ENCODE peak calls at places on chromosome 12, in seven cellular contexts. T is uterus; J is naive thymus-derived CD4-positive, alpha-beta T cell; M is CD8-positive, alpha-beta memory T cell; S is psoas muscle; V is mammary epithelial cell; Q is CD8-positive, alpha-beta T cell. X is an unnamed sample. For H3K4me1, the result is how much of the 10 kb centered on the place peaks cover.

GRCh38 chr12:17266856-17267255 is 660.9 kb upstream of the LMO3 start:
- DNase-seq in T (no peak), J (no peak), M (no peak), S (no peak), V (no peak), Q (no peak), X (no peak)

GRCh38 chr12:124518051-124518932 is 49.1 kb downstream of the NCOR2 start:
- DNase-seq in T (peak), J (no peak), M (no peak), S (peak), V (peak), Q (no peak), X (peak)

GRCh38 chr12:2337031-2338010 is 284.5 kb downstream of the CACNA1C start:
- DNase-seq in T (no peak), J (no peak), M (no peak), S (no peak), V (no peak), Q (no peak), X (no peak)

GRCh38 chr12:93572712-93573551 is 457 bp downstream of the SOCS2 start:
- DNase-seq in T (no peak), J (peak), M (no peak), S (peak), V (peak), Q (peak), X (peak)

GRCh38 chr12:75786071-75786470 is 245.5 kb downstream of the PHLDA1 start:
- DNase-seq in T (no peak), J (no peak), M (no peak), S (no peak), V (no peak), Q (no peak), X (no peak)

GRCh38 chr12:20946732-20947131 is 136.2 kb downstream of the SLCO1B3 start:
- DNase-seq in T (no peak), J (no peak), M (no peak), S (no peak), V (no peak), Q (no peak), X (no peak)

GRCh38 chr12:89461190-89461589 is 63.4 kb downstream of the GALNT4 start:
- DNase-seq in T (no peak), J (no peak), M (no peak), S (no peak), V (peak), Q (no peak), X (no peak)

GRCh38 chr12:43580601-43581000 is 28.6 kb upstream of the ADAMTS20 start:
- DNase-seq in T (no peak), J (no peak), M (no peak), S (no peak), V (no peak), Q (no peak), X (no peak)

GRCh38 chr12:105167346-105167745 is 59.8 kb downstream of the WASHC4 start:
- DNase-seq in T (no peak), J (no peak), M (no peak), S (no peak), V (no peak), Q (no peak), X (no peak)

GRCh38 chr12:12803186-12803585 is 10.0 kb upstream of the DDX47 start:
- DNase-seq in T (peak), J (no peak), M (no peak), S (peak), V (peak), Q (peak), X (peak)

GRCh38 chr12:54417712-54418440 is 1.2 kb downstream of the ITGA5 start:
- DNase-seq in T (peak), J (no peak), M (peak), S (peak), V (no peak), Q (no peak), X (peak)

GRCh38 chr12:115341442-115341841 is 657.5 kb upstream of the TBX3 start:
- DNase-seq in T (peak), J (no peak), M (no peak), S (peak), V (peak), Q (no peak), X (peak)

GRCh38 chr12:113689047-113689610 is 217.5 kb upstream of the LHX5 start:
- DNase-seq in T (no peak), J (no peak), M (no peak), S (no peak), V (no peak), Q (no peak), X (no peak)

GRCh38 chr12:8823565-8824300 is 1.3 kb downstream of the A2ML1 start:
- DNase-seq in T (peak), J (no peak), M (no peak), S (no peak), V (no peak), Q (no peak), X (no peak)

GRCh38 chr12:57766464-57767311 is at the start of gene CYP27B1:
- DNase-seq in T (no peak), J (no peak), M (no peak), S (no peak), V (peak), Q (no peak), X (peak)

GRCh38 chr12:10031771-10032175 is 1.3 kb downstream of the CLEC9A start:
- DNase-seq in T (no peak), J (no peak), M (no peak), S (no peak), V (peak), Q (no peak), X (no peak)

GRCh38 chr12:91603060-91603459 is 420.4 kb upstream of the DCN start:
- DNase-seq in T (no peak), J (no peak), M (no peak), S (no peak), V (peak), Q (no peak), X (no peak)
- H3K27ac ChIP-seq in T (peak), J (no peak), M (no peak), S (no peak), V (no peak), Q (no peak), X (no peak)

GRCh38 chr12:110107369-110108281 is 16.5 kb upstream of the IFT81 start:
- DNase-seq in T (peak), J (no peak), M (no peak), S (peak), V (peak), Q (no peak), X (no peak)

GRCh38 chr12:110109837-110110535 is 14.2 kb upstream of the IFT81 start:
- DNase-seq in T (no peak), J (no peak), M (no peak), S (no peak), V (no peak), Q (no peak), X (no peak)

GRCh38 chr12:110109037-110109836 is 14.9 kb upstream of the IFT81 start:
- DNase-seq in T (peak), J (no peak), M (no peak), S (peak), V (peak), Q (no peak), X (peak)

GRCh38 chr12:110105961-110106540 is 18.1 kb upstream of the IFT81 start:
- DNase-seq in T (no peak), J (no peak), M (no peak), S (no peak), V (no peak), Q (no peak), X (no peak)

DNA sequence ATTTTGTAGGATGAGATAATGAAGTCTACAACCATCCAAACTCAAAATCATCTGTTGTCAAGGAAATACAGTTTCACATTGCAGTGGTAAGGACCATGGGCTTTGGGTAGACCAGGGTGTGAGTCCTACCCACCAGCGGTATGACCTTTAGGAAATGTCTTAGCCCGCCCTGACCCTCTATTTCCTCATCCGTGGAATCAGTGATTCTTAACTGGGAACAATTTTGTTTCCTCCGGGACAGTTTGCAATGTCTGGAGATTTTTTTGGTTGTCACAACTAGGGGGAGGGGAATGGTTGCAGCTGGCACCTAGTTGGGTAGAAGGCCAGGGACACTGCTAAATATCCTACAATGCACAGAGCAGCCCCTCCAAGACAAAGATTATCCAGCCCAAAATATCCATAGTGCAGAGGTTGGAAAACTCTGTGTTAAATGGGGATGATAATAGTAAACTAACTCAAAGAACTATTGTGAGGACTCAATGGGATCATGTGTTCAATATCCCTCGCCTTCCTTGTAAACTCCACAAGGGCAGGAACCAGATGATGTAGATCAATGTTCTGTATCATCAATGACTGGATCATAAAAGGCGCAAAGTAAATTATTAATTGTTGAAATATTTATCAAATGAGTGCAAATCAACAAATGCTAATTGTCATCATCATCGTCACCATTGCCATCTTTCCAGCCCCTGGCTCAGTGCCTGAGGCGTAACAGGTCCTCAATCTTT is 15.7 kb upstream of the IFT81 start:
- DNase-seq in T (no peak), J (no peak), M (no peak), S (no peak), V (no peak), Q (no peak), X (no peak)
- H3K4me3 ChIP-seq in T (no peak), J (no peak), M (no peak), S (peak), V (no peak), Q (no peak), X (no peak)

GRCh38 chr12:6825398-6826124 is 2.6 kb upstream of the P3H3 start:
- DNase-seq in T (peak), J (peak), M (peak), S (peak), V (peak), Q (peak), X (peak)
- H3K4me1 ChIP-seq in T (under half), J (under half), M (under half), S (under half), V (under half), Q (under half), X (under half)

GRCh38 chr12:48080821-48081220 is 25.1 kb downstream of the SENP1 start:
- DNase-seq in T (no peak), J (no peak), M (no peak), S (no peak), V (no peak), Q (no peak), X (no peak)

GRCh38 chr12:48086327-48086726 is 19.6 kb downstream of the SENP1 start:
- DNase-seq in T (no peak), J (no peak), M (no peak), S (no peak), V (no peak), Q (no peak), X (no peak)

GRCh38 chr12:48084841-48085460 is 20.9 kb downstream of the SENP1 start:
- DNase-seq in T (no peak), J (no peak), M (no peak), S (no peak), V (no peak), Q (no peak), X (no peak)

GRCh38 chr12:48080285-48080684 is 25.6 kb downstream of the SENP1 start:
- DNase-seq in T (no peak), J (no peak), M (no peak), S (no peak), V (no peak), Q (no peak), X (no peak)

GRCh38 chr12:48084066-48084465 is 21.8 kb downstream of the SENP1 start:
- DNase-seq in T (no peak), J (no peak), M (no peak), S (no peak), V (no peak), Q (no peak), X (no peak)
- H3K27ac ChIP-seq in T (no peak), J (no peak), M (no peak), S (no peak), V (no peak), Q (no peak), X (no peak)

DNA sequence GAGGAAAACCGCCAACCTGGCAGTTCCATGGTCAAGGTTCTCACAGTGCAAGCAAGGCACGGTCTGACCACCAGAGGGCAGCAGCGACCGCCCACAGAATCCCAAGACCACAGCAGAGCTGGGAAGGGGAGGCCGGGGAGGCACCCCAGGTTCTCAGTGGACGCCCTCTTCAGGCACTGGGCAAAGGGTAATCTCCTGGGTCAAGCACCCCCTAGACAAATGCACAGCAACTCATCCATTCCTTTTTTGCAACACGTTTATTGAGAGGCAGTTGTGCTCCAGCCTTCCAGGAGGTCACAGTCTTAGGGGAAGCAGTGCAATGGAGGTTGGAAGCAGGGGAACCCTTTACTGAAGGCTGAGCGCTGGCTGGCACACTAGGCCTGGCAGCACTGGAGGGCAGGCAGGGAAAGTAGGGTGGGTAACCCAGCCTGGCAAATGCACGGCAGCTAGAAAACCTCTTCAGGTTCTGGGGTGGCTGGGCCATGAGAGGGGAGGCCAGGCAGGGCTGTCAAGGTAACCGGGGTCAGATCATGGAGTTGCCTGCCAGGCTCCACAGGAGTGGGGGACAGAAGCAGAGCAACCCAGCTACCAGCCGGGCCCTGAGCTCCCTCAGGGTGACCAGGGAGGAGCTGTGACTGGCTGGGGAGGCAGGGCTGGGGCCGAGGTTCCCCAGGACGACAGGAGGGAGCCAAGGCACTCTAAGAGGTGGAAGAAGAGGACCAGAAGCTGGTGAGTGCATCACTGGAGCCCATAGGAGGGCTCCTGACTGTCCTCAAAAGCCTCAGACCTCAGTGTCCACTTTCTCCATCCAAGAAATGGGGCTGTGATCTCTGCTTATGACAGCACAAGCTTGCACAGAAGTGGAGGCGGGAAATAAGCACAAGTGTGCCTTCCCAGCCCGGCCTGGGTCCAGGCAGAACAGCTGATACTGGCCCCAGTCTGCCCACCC is 1.8 kb upstream of the RHOF start:
- DNase-seq in T (peak), J (peak), M (peak), S (peak), V (peak), Q (peak), X (peak)
- H3K4me3 ChIP-seq in T (no peak), J (peak), M (peak), S (peak), V (no peak), Q (no peak), X (no peak)

GRCh38 chr12:52090291-52090690 is 10.8 kb downstream of the SMIM41 start:
- DNase-seq in T (no peak), J (no peak), M (no peak), S (no peak), V (no peak), Q (no peak), X (no peak)

GRCh38 chr12:52093346-52093745 is 13.8 kb downstream of the SMIM41 start:
- DNase-seq in T (no peak), J (no peak), M (no peak), S (no peak), V (no peak), Q (no peak), X (no peak)

GRCh38 chr12:52089491-52089890 is 10.0 kb downstream of the SMIM41 start:
- DNase-seq in T (no peak), J (no peak), M (no peak), S (no peak), V (no peak), Q (no peak), X (no peak)

GRCh38 chr12:52091061-52091460 is 11.6 kb downstream of the SMIM41 start:
- DNase-seq in T (no peak), J (no peak), M (no peak), S (no peak), V (no peak), Q (no peak), X (no peak)

DNA sequence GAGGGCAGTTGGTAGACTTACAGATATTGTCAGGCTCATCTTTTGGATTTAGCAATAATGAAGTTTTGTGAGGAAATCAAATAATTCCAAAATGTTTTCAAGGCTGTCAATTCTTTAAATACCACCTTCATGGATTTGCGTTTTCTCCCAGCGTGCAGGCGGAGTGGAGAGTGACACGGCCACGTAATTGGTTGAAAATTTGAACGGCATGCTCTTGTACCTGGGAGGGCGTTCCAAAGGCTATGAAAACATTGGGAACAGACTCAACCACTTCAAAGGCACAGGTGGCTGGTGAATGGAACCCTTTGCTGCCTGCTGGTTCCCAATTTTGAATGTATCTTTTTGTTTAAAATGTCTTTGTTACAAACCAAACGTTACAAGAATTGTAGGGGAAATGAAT is 12.4 kb downstream of the SMIM41 start:
- DNase-seq in T (no peak), J (no peak), M (no peak), S (no peak), V (no peak), Q (no peak), X (no peak)
- H3K4me1 ChIP-seq in T (under half), J (under half), M (under half), S (under half), V (under half), Q (under half), X (under half)

GRCh38 chr12:32679091-32679909 is at the start of gene DNM1L:
- DNase-seq in T (peak), J (peak), M (peak), S (peak), V (peak), Q (peak), X (peak)

GRCh38 chr12:32679910-32680217 is 763 bp downstream of the DNM1L start:
- DNase-seq in T (no peak), J (no peak), M (no peak), S (no peak), V (no peak), Q (no peak), X (no peak)

GRCh38 chr12:32681272-32681671 is 2.2 kb downstream of the DNM1L start:
- DNase-seq in T (no peak), J (no peak), M (no peak), S (no peak), V (no peak), Q (no peak), X (no peak)

GRCh38 chr12:32686340-32686739 is 7.2 kb downstream of the DNM1L start:
- DNase-seq in T (no peak), J (no peak), M (no peak), S (no peak), V (no peak), Q (no peak), X (no peak)

DNA sequence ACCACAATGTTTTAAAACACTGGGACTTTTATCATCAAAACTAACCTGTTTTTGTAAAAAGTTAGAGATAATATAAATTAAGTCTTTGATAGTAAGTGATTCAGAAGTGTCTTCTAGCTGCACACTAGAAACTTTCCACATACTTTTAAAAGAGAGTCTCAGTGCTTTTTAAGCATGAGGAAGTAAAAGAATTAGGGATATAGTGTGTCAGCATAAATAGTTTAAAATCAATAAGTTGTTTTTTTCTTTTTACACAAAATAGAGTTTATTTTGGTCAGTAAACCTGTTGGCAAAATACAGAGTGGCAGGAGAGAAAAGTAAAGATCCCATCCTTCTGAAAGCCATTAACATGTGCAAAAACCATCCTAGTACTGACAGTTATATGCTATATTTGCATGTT is 1.7 kb downstream of the DNM1L start:
- DNase-seq in T (no peak), J (no peak), M (no peak), S (no peak), V (no peak), Q (no peak), X (no peak)
- H3K27ac ChIP-seq in T (peak), J (no peak), M (peak), S (peak), V (peak), Q (no peak), X (no peak)

DNA sequence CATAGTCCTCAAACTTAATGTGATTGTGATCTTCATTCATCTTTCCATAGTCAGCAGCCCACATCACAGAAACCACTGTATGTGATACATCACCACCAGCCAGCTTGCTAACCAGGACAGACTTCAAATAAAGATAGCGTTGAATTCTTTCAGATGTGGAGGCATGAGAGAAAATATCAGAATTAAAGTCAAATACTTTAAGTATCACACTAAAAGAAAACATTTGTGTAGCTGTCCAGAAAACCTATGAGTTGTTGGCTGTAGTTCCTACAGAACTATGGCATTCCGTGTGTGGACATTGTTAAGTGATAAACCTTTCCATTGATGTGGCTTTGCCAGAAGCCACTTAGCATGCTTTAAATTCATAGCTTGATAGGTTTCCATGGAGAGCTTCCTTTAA is 105.1 kb downstream of the LLPH start:
- DNase-seq in T (no peak), J (no peak), M (no peak), S (no peak), V (no peak), Q (no peak), X (no peak)
- H3K4me3 ChIP-seq in T (no peak), J (no peak), M (no peak), S (no peak), V (no peak), Q (no peak), X (no peak)

GRCh38 chr12:108643941-108644742 is 10.4 kb upstream of the SELPLG start:
- DNase-seq in T (peak), J (no peak), M (no peak), S (peak), V (no peak), Q (no peak), X (peak)

GRCh38 chr12:108642269-108642870 is 8.7 kb upstream of the SELPLG start:
- DNase-seq in T (no peak), J (no peak), M (no peak), S (no peak), V (no peak), Q (no peak), X (peak)

GRCh38 chr12:108644743-108645120 is 11.0 kb upstream of the SELPLG start:
- DNase-seq in T (no peak), J (no peak), M (no peak), S (no peak), V (no peak), Q (no peak), X (no peak)

GRCh38 chr12:108641446-108642268 is 8.0 kb upstream of the SELPLG start:
- DNase-seq in T (no peak), J (no peak), M (no peak), S (no peak), V (no peak), Q (no peak), X (no peak)

GRCh38 chr12:108642899-108643654 is 9.4 kb upstream of the SELPLG start:
- DNase-seq in T (no peak), J (no peak), M (no peak), S (no peak), V (no peak), Q (no peak), X (no peak)
- H3K4me1 ChIP-seq in T (under half), J (under half), M (under half), S (under half), V (under half), Q (under half), X (under half)

X was measured in right cardiac atrium.